ENCODE peak calls at places on chromosomes 1 and 21, in six cellular contexts. One of them, this sample, is unnamed. For H3K4me1, the result is how much of the 10 kb centered on the place peaks cover.

GRCh38 chr21:43718872-43719747 is at the start of gene PDXK:
- DNase-seq in adrenal gland: peak
- DNase-seq in hepatocyte: peak
- DNase-seq in thoracic aorta: no peak
- DNase-seq in ascending aorta: peak
- DNase-seq in psoas muscle: peak
- DNase-seq in this sample: peak

GRCh38 chr1:171913385-171913784 is 72.1 kb downstream of the DNM3 start:
- DNase-seq in adrenal gland: peak
- DNase-seq in hepatocyte: no peak
- DNase-seq in thoracic aorta: no peak
- DNase-seq in ascending aorta: no peak
- DNase-seq in psoas muscle: no peak
- DNase-seq in this sample: no peak

GRCh38 chr1:116015679-116016078 is 39.4 kb downstream of the SLC22A15 start:
- DNase-seq in adrenal gland: no peak
- DNase-seq in hepatocyte: no peak
- DNase-seq in thoracic aorta: no peak
- DNase-seq in ascending aorta: no peak
- DNase-seq in psoas muscle: no peak
- DNase-seq in this sample: no peak

GRCh38 chr1:96749618-96750017 is 28.0 kb downstream of the PTBP2 start:
- DNase-seq in adrenal gland: no peak
- DNase-seq in hepatocyte: no peak
- DNase-seq in thoracic aorta: no peak
- DNase-seq in ascending aorta: no peak
- DNase-seq in psoas muscle: no peak
- DNase-seq in this sample: no peak

GRCh38 chr21:16842716-16843115 is 670.1 kb upstream of the CXADR start:
- DNase-seq in adrenal gland: no peak
- DNase-seq in hepatocyte: no peak
- DNase-seq in thoracic aorta: no peak
- DNase-seq in ascending aorta: no peak
- DNase-seq in psoas muscle: no peak
- DNase-seq in this sample: no peak

GRCh38 chr21:45549670-45550463 is 7.6 kb upstream of the SLC19A1 start:
- DNase-seq in adrenal gland: no peak
- DNase-seq in hepatocyte: no peak
- DNase-seq in thoracic aorta: no peak
- DNase-seq in ascending aorta: no peak
- DNase-seq in psoas muscle: peak
- DNase-seq in this sample: no peak

GRCh38 chr1:109713636-109714035 is 1.6 kb downstream of the GSTM5 start:
- DNase-seq in adrenal gland: no peak
- DNase-seq in hepatocyte: no peak
- DNase-seq in thoracic aorta: no peak
- DNase-seq in ascending aorta: no peak
- DNase-seq in psoas muscle: no peak
- DNase-seq in this sample: no peak

GRCh38 chr1:80171101-80171500 is 1164.6 kb upstream of the ADGRL4 start:
- DNase-seq in adrenal gland: no peak
- DNase-seq in hepatocyte: peak
- DNase-seq in thoracic aorta: no peak
- DNase-seq in ascending aorta: no peak
- DNase-seq in psoas muscle: no peak
- DNase-seq in this sample: no peak

GRCh38 chr1:171160611-171161354 is 24.3 kb upstream of the FMO2 start:
- DNase-seq in adrenal gland: no peak
- DNase-seq in hepatocyte: peak
- DNase-seq in thoracic aorta: no peak
- DNase-seq in ascending aorta: no peak
- DNase-seq in psoas muscle: no peak
- DNase-seq in this sample: peak

GRCh38 chr1:153742411-153743142 is 14.7 kb downstream of the INTS3 start:
- DNase-seq in adrenal gland: peak
- DNase-seq in hepatocyte: peak
- DNase-seq in thoracic aorta: no peak
- DNase-seq in ascending aorta: no peak
- DNase-seq in psoas muscle: no peak
- DNase-seq in this sample: peak

GRCh38 chr1:169618367-169618766 is 11.6 kb downstream of the SELP start:
- DNase-seq in adrenal gland: no peak
- DNase-seq in hepatocyte: no peak
- DNase-seq in thoracic aorta: no peak
- DNase-seq in ascending aorta: no peak
- DNase-seq in psoas muscle: no peak
- DNase-seq in this sample: no peak

GRCh38 chr1:168767885-168768584 is 39.0 kb upstream of the DPT start:
- DNase-seq in adrenal gland: peak
- DNase-seq in hepatocyte: no peak
- DNase-seq in thoracic aorta: no peak
- DNase-seq in ascending aorta: no peak
- DNase-seq in psoas muscle: no peak
- DNase-seq in this sample: no peak

GRCh38 chr1:230043102-230043501 is 23.9 kb upstream of the GALNT2 start:
- DNase-seq in adrenal gland: no peak
- DNase-seq in hepatocyte: no peak
- DNase-seq in thoracic aorta: no peak
- DNase-seq in ascending aorta: no peak
- DNase-seq in psoas muscle: no peak
- DNase-seq in this sample: no peak

GRCh38 chr21:25682382-25682781 is 43.3 kb downstream of the JAM2 start:
- DNase-seq in adrenal gland: no peak
- DNase-seq in hepatocyte: no peak
- DNase-seq in thoracic aorta: no peak
- DNase-seq in ascending aorta: no peak
- DNase-seq in psoas muscle: no peak
- DNase-seq in this sample: no peak

GRCh38 chr1:205147191-205147590 is 25.4 kb upstream of the RBBP5 start:
- DNase-seq in adrenal gland: peak
- DNase-seq in hepatocyte: no peak
- DNase-seq in thoracic aorta: no peak
- DNase-seq in ascending aorta: no peak
- DNase-seq in psoas muscle: no peak
- DNase-seq in this sample: no peak

GRCh38 chr1:46819335-46819734 is 20.5 kb downstream of the CYP4B1 start:
- DNase-seq in adrenal gland: no peak
- DNase-seq in hepatocyte: no peak
- DNase-seq in thoracic aorta: no peak
- DNase-seq in ascending aorta: no peak
- DNase-seq in psoas muscle: no peak
- DNase-seq in this sample: no peak

GRCh38 chr1:19045898-19046889 is 89.7 kb upstream of the IFFO2 start:
- DNase-seq in adrenal gland: no peak
- DNase-seq in hepatocyte: no peak
- DNase-seq in thoracic aorta: no peak
- DNase-seq in ascending aorta: no peak
- DNase-seq in psoas muscle: no peak
- DNase-seq in this sample: peak

GRCh38 chr1:77370588-77371306 is 88.9 kb downstream of the AK5 start:
- DNase-seq in adrenal gland: no peak
- DNase-seq in hepatocyte: no peak
- DNase-seq in thoracic aorta: no peak
- DNase-seq in ascending aorta: no peak
- DNase-seq in psoas muscle: no peak
- DNase-seq in this sample: no peak

GRCh38 chr1:6521502-6521901 is 30.0 kb upstream of the PLEKHG5 start:
- DNase-seq in adrenal gland: no peak
- DNase-seq in hepatocyte: no peak
- DNase-seq in thoracic aorta: no peak
- DNase-seq in ascending aorta: no peak
- DNase-seq in psoas muscle: no peak
- DNase-seq in this sample: no peak

GRCh38 chr21:31873696-31874599 is 1.1 kb downstream of the HUNK start:
- DNase-seq in adrenal gland: no peak
- DNase-seq in hepatocyte: peak
- DNase-seq in thoracic aorta: no peak
- DNase-seq in ascending aorta: no peak
- DNase-seq in psoas muscle: peak
- DNase-seq in this sample: peak

GRCh38 chr1:99647460-99647859 is 1.5 kb downstream of the PALMD start:
- DNase-seq in adrenal gland: peak
- DNase-seq in hepatocyte: no peak
- DNase-seq in thoracic aorta: no peak
- DNase-seq in ascending aorta: no peak
- DNase-seq in psoas muscle: no peak
- DNase-seq in this sample: no peak

GRCh38 chr1:33374336-33375105 is 53.6 kb upstream of the A3GALT2 start:
- DNase-seq in adrenal gland: no peak
- DNase-seq in hepatocyte: no peak
- DNase-seq in thoracic aorta: no peak
- DNase-seq in ascending aorta: no peak
- DNase-seq in psoas muscle: no peak
- DNase-seq in this sample: no peak

GRCh38 chr21:46603228-46603627 is 1.7 kb downstream of the S100B start:
- DNase-seq in adrenal gland: no peak
- DNase-seq in hepatocyte: no peak
- DNase-seq in thoracic aorta: no peak
- DNase-seq in ascending aorta: no peak
- DNase-seq in psoas muscle: no peak
- DNase-seq in this sample: no peak

DNA sequence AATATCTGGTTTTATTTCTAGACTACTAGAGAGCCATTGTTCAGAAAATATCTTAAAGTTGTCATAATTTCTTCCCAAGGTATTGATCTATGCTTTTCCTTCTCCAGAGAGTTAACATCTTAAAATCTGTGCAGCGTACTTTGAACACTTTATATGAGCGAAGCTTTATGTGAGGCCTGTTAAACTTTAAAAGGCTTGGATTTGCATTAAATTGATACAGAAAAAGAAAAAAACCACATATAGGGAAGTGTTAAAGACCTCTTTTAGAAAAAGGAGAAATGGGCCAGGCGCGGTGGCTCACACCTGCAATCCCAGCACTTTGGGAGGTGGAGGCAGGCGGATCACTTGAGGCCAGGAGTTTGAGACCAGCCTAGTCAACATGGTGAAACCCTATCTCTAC is 59.2 kb upstream of the MORC3 start:
- DNase-seq in adrenal gland: no peak
- DNase-seq in hepatocyte: no peak
- DNase-seq in thoracic aorta: no peak
- DNase-seq in ascending aorta: no peak
- DNase-seq in psoas muscle: no peak
- DNase-seq in this sample: no peak
- TF ChIP-seq CTCF in adrenal gland: no peak
- TF ChIP-seq CTCF in hepatocyte: no peak
- TF ChIP-seq CTCF in thoracic aorta: no peak
- TF ChIP-seq CTCF in ascending aorta: no peak
- TF ChIP-seq CTCF in psoas muscle: no peak
- TF ChIP-seq CTCF in this sample: no peak

DNA sequence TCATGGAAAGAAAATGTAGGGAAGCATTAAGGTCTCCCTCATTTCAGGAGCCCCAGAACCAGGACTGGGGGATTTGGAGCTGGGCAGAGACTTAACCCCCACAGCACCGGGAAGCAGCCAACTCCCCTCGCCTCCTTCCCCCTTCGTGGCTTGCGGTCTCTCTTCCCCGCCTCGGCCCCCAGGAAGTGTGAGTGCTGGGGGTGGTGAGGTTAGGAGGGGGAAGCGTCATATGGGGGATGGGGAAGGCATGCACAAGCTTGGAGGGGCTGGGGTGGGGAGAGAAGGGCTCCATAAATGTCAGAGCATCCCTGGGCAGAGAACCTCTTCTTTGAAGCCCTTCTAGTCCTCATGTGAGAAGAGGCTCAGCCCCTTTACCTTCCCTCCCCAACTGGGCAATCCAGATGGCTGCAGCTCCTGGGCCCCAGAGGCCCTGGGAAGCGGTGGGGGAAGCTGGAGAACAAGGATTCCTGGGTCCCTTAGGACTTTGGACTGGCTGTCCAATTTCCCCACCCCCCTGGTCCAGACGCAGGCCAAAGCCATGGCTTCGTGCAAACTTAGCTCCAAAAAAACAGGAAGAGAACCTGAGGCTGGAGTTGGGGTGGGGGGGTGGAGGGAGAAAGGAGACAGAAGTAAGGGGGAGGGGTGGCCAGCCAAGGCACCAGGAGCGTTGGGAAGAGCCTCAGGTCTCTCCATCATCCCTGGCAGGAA is 7.8 kb downstream of the ZBTB7B start:
- DNase-seq in adrenal gland: peak
- DNase-seq in hepatocyte: no peak
- DNase-seq in thoracic aorta: no peak
- DNase-seq in ascending aorta: no peak
- DNase-seq in psoas muscle: no peak
- DNase-seq in this sample: no peak
- H3K4me1 ChIP-seq in adrenal gland: half or more
- H3K4me1 ChIP-seq in hepatocyte: under half
- H3K4me1 ChIP-seq in thoracic aorta: under half
- H3K4me1 ChIP-seq in ascending aorta: under half
- H3K4me1 ChIP-seq in psoas muscle: half or more
- H3K4me1 ChIP-seq in this sample: half or more

GRCh38 chr1:226064816-226065248 is 2.3 kb downstream of the H3-3A start:
- DNase-seq in adrenal gland: no peak
- DNase-seq in hepatocyte: peak
- DNase-seq in thoracic aorta: no peak
- DNase-seq in ascending aorta: peak
- DNase-seq in psoas muscle: no peak
- DNase-seq in this sample: no peak
- TF ChIP-seq CTCF in adrenal gland: peak
- TF ChIP-seq CTCF in hepatocyte: peak
- TF ChIP-seq CTCF in thoracic aorta: no peak
- TF ChIP-seq CTCF in ascending aorta: peak
- TF ChIP-seq CTCF in psoas muscle: peak
- TF ChIP-seq CTCF in this sample: peak

GRCh38 chr21:33688343-33688742 is 46.0 kb downstream of the ITSN1 start:
- DNase-seq in adrenal gland: no peak
- DNase-seq in hepatocyte: no peak
- DNase-seq in thoracic aorta: no peak
- DNase-seq in ascending aorta: no peak
- DNase-seq in psoas muscle: no peak
- DNase-seq in this sample: no peak

GRCh38 chr21:33684923-33685560 is 42.7 kb downstream of the ITSN1 start:
- DNase-seq in adrenal gland: no peak
- DNase-seq in hepatocyte: no peak
- DNase-seq in thoracic aorta: no peak
- DNase-seq in ascending aorta: no peak
- DNase-seq in psoas muscle: no peak
- DNase-seq in this sample: no peak

GRCh38 chr21:33687634-33688033 is 45.3 kb downstream of the ITSN1 start:
- DNase-seq in adrenal gland: no peak
- DNase-seq in hepatocyte: no peak
- DNase-seq in thoracic aorta: no peak
- DNase-seq in ascending aorta: no peak
- DNase-seq in psoas muscle: no peak
- DNase-seq in this sample: no peak

GRCh38 chr21:33685613-33686197 is 43.4 kb downstream of the ITSN1 start:
- DNase-seq in adrenal gland: no peak
- DNase-seq in hepatocyte: no peak
- DNase-seq in thoracic aorta: no peak
- DNase-seq in ascending aorta: no peak
- DNase-seq in psoas muscle: no peak
- DNase-seq in this sample: no peak

DNA sequence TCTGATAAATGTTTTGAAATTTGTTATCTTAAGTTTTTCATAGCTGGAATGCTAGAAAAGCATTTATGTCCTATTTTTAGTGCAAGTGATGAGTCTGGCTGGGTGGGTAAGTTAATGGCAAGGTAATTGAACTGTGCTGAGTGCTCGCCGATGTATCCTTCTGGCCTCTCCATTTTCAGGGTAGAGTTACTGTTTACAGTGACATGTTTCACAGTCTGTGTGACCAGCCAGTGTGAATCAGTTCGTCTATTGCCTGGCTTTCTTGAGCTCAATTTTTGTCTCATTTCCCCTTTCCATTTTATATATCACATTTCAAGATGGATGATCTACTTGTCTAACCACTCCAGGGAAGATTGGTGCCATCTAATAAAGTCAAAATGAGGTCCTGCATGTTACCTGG is 44.1 kb downstream of the ITSN1 start:
- DNase-seq in adrenal gland: no peak
- DNase-seq in hepatocyte: no peak
- DNase-seq in thoracic aorta: no peak
- DNase-seq in ascending aorta: no peak
- DNase-seq in psoas muscle: no peak
- DNase-seq in this sample: no peak
- H3K4me1 ChIP-seq in adrenal gland: half or more
- H3K4me1 ChIP-seq in hepatocyte: under half
- H3K4me1 ChIP-seq in thoracic aorta: under half
- H3K4me1 ChIP-seq in ascending aorta: under half
- H3K4me1 ChIP-seq in psoas muscle: under half
- H3K4me1 ChIP-seq in this sample: under half

This sample was measured in right lobe of liver.